ENCODE peak calls at places on chromosomes 5 and 9, in four cellular contexts. R is IMR-90, L is H1, J is H9. W is an unnamed sample.

GRCh38 chr9:126001581-126002225 is 254.5 kb downstream of the PBX3 start:
- DNase-seq in R (no peak), L (no peak), J (no peak), W (no peak)

GRCh38 chr5:68369436-68370125 is 154.0 kb downstream of the PIK3R1 start:
- DNase-seq in R (no peak), L (no peak), J (no peak), W (no peak)

GRCh38 chr9:33690156-33690908 is 105.0 kb upstream of the PRSS3 start:
- DNase-seq in R (no peak), L (no peak), J (no peak), W (no peak)

GRCh38 chr5:132259061-132259851 is 1.8 kb downstream of the PDLIM4 start:
- DNase-seq in R (peak; percentile 95), L (no peak), J (peak; percentile 31), W (no peak)

GRCh38 chr9:71765693-71766092 is 2.6 kb downstream of the CEMIP2 start:
- DNase-seq in R (peak; percentile 72), L (no peak), J (no peak), W (no peak)

GRCh38 chr5:116573279-116573616 is 1.4 kb downstream of the SEMA6A start:
- DNase-seq in R (no peak), L (no peak), J (no peak), W (peak; percentile 64)

GRCh38 chr9:122378236-122378635 is 7.4 kb downstream of the PTGS1 start:
- DNase-seq in R (no peak), L (no peak), J (no peak), W (no peak)

GRCh38 chr5:10478436-10478835 is 36.8 kb downstream of the ROPN1L start:
- DNase-seq in R (peak; percentile 47), L (no peak), J (no peak), W (peak; percentile 30)

GRCh38 chr5:100889896-100890295 is 13.2 kb downstream of the ST8SIA4 start:
- DNase-seq in R (no peak), L (no peak), J (no peak), W (no peak)

GRCh38 chr9:77887660-77888059 is 144.0 kb downstream of the GNAQ start:
- DNase-seq in R (no peak), L (no peak), J (no peak), W (no peak)

GRCh38 chr5:35803221-35803651 is 53.5 kb upstream of the IL7R start:
- DNase-seq in R (peak; percentile 79), L (no peak), J (peak; percentile 80), W (peak; percentile 92)

GRCh38 chr5:63263409-63263808 is 684.8 kb downstream of the LRRC70 start:
- DNase-seq in R (no peak), L (no peak), J (no peak), W (no peak)

GRCh38 chr5:133403741-133404364 is 208.5 kb downstream of the FSTL4 start:
- DNase-seq in R (no peak), L (no peak), J (no peak), W (no peak)

GRCh38 chr9:129626944-129627297 is 958 bp downstream of the NTMT1 start:
- DNase-seq in R (peak; percentile 92), L (no peak), J (no peak), W (peak; percentile 77)

GRCh38 chr5:128559300-128560297 is 21.6 kb upstream of the FBN2 start:
- DNase-seq in R (peak; percentile 50), L (no peak), J (no peak), W (no peak)

GRCh38 chr9:109510506-109510905 is 12.4 kb upstream of the PTPN3 start:
- DNase-seq in R (no peak), L (no peak), J (no peak), W (no peak)
- H3K56ac ChIP-seq in R (no peak overlapping the region), L (no peak overlapping the region), J (no peak overlapping the region), W (no peak overlapping the region)

DNA sequence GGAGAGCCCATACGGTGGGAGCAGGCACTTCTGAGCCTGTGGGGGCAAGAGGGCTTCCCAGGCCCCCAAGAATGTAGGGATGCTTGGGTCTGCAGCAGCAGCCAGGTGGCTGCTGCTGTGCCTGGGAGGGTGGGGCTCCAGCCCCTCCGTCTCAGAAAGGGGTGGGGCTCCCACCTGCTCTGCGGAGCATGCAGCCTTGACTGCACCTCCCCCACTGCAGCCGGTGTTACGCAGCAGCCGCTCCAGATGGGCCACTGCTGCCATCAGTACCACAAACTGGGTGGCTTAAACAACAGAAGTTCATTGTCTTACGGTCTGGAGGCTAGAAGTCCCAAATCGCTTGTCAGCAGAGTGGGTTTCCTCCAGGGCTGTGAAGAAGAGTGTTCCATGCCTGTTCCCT is 365.5 kb downstream of the TMEM38B start:
- DNase-seq in R (no peak), L (no peak), J (no peak), W (no peak)
- H4K8ac ChIP-seq in R (no peak overlapping the region), L (no peak overlapping the region), J (no peak overlapping the region), W (no peak overlapping the region)

GRCh38 chr9:73162987-73163763 is 11.5 kb downstream of the ANXA1 start:
- DNase-seq in R (no peak), L (no peak), J (no peak), W (peak; percentile 59)
- H3K56ac ChIP-seq in R (no peak overlapping the region), L (no peak overlapping the region), J (no peak overlapping the region), W (no peak overlapping the region)

GRCh38 chr5:1952021-1952420 is 69.3 kb upstream of the IRX4 start:
- DNase-seq in R (no peak), L (no peak), J (no peak), W (no peak)

GRCh38 chr5:1950096-1950707 is 67.5 kb upstream of the IRX4 start:
- DNase-seq in R (no peak), L (no peak), J (no peak), W (no peak)

GRCh38 chr5:1952456-1953099 is 69.9 kb upstream of the IRX4 start:
- DNase-seq in R (no peak), L (no peak), J (peak; percentile 75), W (peak; percentile 64)

GRCh38 chr5:1950708-1951103 is 68.0 kb upstream of the IRX4 start:
- DNase-seq in R (no peak), L (no peak), J (no peak), W (no peak)

GRCh38 chr5:1951165-1951816 is 68.6 kb upstream of the IRX4 start:
- DNase-seq in R (no peak), L (no peak), J (no peak), W (no peak)
- H4K8ac ChIP-seq in R (no peak overlapping the region), L (no peak overlapping the region), J (no peak overlapping the region), W (no peak overlapping the region)

GRCh38 chr9:85224301-85224700 is 517.5 kb downstream of the AGTPBP1 start:
- DNase-seq in R (no peak), L (no peak), J (no peak), W (no peak)
- H3K56ac ChIP-seq in R (no peak overlapping the region), L (no peak overlapping the region), J (no peak overlapping the region), W (no peak overlapping the region)

GRCh38 chr5:168142402-168142801 is 149.0 kb upstream of the WWC1 start:
- DNase-seq in R (no peak), L (no peak), J (no peak), W (no peak)

GRCh38 chr5:168136340-168136739 is 155.1 kb upstream of the WWC1 start:
- DNase-seq in R (no peak), L (no peak), J (no peak), W (no peak)

GRCh38 chr5:168135897-168136296 is 155.5 kb upstream of the WWC1 start:
- DNase-seq in R (no peak), L (no peak), J (no peak), W (no peak)

GRCh38 chr5:168137265-168137664 is 154.2 kb upstream of the WWC1 start:
- DNase-seq in R (no peak), L (no peak), J (no peak), W (no peak)

GRCh38 chr5:168140256-168140655 is 151.2 kb upstream of the WWC1 start:
- DNase-seq in R (no peak), L (no peak), J (no peak), W (no peak)
- H4K8ac ChIP-seq in R (no peak overlapping the region), L (no peak overlapping the region), J (no peak overlapping the region), W (no peak overlapping the region)

GRCh38 chr9:114150608-114151007 is 4.7 kb upstream of the COL27A1 start:
- DNase-seq in R (no peak), L (no peak), J (no peak), W (no peak)

GRCh38 chr9:114149765-114150340 is 5.5 kb upstream of the COL27A1 start:
- DNase-seq in R (no peak), L (no peak), J (no peak), W (peak; percentile 59)

GRCh38 chr9:114151426-114151956 is 3.8 kb upstream of the COL27A1 start:
- DNase-seq in R (no peak), L (no peak), J (no peak), W (no peak)

GRCh38 chr9:114146735-114147134 is 8.6 kb upstream of the COL27A1 start:
- DNase-seq in R (no peak), L (no peak), J (no peak), W (no peak)

GRCh38 chr9:114149181-114149580 is 6.2 kb upstream of the COL27A1 start:
- DNase-seq in R (no peak), L (no peak), J (no peak), W (no peak)
- H3K56ac ChIP-seq in R (no peak overlapping the region), L (no peak overlapping the region), J (no peak overlapping the region), W (no peak overlapping the region)

GRCh38 chr5:179416906-179417470 is 71.7 kb upstream of the ADAMTS2 start:
- DNase-seq in R (no peak), L (no peak), J (peak; percentile 20), W (no peak)

GRCh38 chr5:179414459-179415215 is 69.4 kb upstream of the ADAMTS2 start:
- DNase-seq in R (no peak), L (no peak), J (peak; percentile 19), W (no peak)

GRCh38 chr5:179416114-179416730 is 71.0 kb upstream of the ADAMTS2 start:
- DNase-seq in R (no peak), L (no peak), J (no peak), W (no peak)

GRCh38 chr5:179413711-179414458 is 68.6 kb upstream of the ADAMTS2 start:
- DNase-seq in R (no peak), L (no peak), J (no peak), W (no peak)

DNA sequence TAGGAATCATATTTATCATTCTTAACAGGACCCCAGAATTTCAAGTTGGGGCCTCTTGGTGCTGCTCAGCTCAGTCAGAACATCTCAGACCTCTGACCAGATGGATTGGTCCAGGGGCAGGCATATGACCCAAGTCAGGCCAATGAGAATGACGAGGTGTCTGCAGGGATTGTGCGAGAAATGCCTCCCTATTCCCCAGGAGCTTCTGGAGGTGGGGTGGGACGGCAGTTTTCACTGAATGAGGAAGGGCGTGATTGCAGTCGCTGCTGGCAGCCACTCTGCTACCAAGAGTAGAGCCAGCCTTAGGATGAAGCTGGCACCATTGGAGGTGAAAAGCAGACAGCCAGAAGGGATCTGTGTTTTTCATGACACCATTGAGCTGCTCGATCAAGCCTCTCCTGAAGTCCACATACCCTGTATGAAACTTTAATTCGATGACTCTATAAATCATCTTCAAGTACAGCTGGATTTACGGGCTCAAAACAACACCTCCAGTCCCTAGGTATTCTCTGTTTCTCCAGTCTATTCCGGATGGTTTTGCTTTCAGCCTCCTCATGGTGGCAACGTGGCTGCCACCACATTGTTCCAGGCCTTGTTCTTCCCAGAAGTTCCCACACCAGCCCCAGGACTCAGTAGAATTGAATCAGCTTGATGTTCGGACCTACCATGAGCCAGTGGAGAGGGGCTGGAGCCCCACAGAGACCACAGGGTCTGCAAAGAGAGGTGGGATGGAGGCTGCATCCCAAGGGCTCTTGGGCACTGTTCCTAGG is 70.2 kb upstream of the ADAMTS2 start:
- DNase-seq in R (no peak), L (no peak), J (no peak), W (no peak)
- H4K8ac ChIP-seq in R (no peak overlapping the region), L (no peak overlapping the region), J (no peak overlapping the region), W (no peak overlapping the region)

GRCh38 chr9:3161912-3162311 is 318.0 kb upstream of the PUM3 start:
- DNase-seq in R (no peak), L (no peak), J (no peak), W (peak; percentile 14)
- H3K56ac ChIP-seq in R (no peak overlapping the region), L (no peak overlapping the region), J (no peak overlapping the region), W (no peak overlapping the region)

GRCh38 chr9:137670391-137671195 is 51.8 kb downstream of the EHMT1 start:
- DNase-seq in R (no peak), L (no peak), J (peak; percentile 61), W (peak; percentile 60)
- H4K8ac ChIP-seq in R (no peak overlapping the region), L (peak overlapping the region; percentile 64), J (no peak overlapping the region), W (no peak overlapping the region)

W was measured in mesendoderm.